ENCODE peak calls at places on chromosome 5, in four cellular contexts. M is HEK293T, N is left lung, S is astrocyte of the spinal cord. V is an unnamed sample.

GRCh38 chr5:59571077-59571476 is 322.4 kb downstream of the PDE4D start:
- DNase-seq in S (no peak), M (no peak), N (no peak), V (no peak)

GRCh38 chr5:137148128-137148527 is 351.0 kb downstream of the SPOCK1 start:
- DNase-seq in N (no peak), S (peak; percentile 22), M (no peak), V (no peak)

GRCh38 chr5:64973226-64973625 is 204.5 kb downstream of the CWC27 start:
- DNase-seq in S (no peak), N (no peak), M (no peak), V (no peak)

GRCh38 chr5:20248102-20248501 is 260.1 kb upstream of the CDH18 start:
- DNase-seq in S (no peak), M (no peak), N (no peak), V (no peak)

GRCh38 chr5:68456756-68457217 is 241.2 kb downstream of the PIK3R1 start:
- DNase-seq in N (no peak), S (peak; percentile 59), M (peak; percentile 29), V (peak; percentile 70)

GRCh38 chr5:172149073-172149472 is 39.0 kb downstream of the STK10 start:
- DNase-seq in N (no peak), M (no peak), S (peak; percentile 56), V (peak; percentile 44)

GRCh38 chr5:135400866-135401265 is 1.8 kb upstream of the MACROH2A1 start:
- DNase-seq in M (no peak), S (no peak), N (no peak), V (no peak)

GRCh38 chr5:24320633-24321032 is 324.1 kb downstream of the CDH10 start:
- DNase-seq in S (no peak), M (no peak), N (no peak), V (no peak)

GRCh38 chr5:124736111-124736813 is 10.2 kb downstream of the ZNF608 start:
- DNase-seq in N (no peak), M (no peak), S (peak; percentile 90), V (peak; percentile 32)

GRCh38 chr5:68033961-68034581 is 181.5 kb upstream of the PIK3R1 start:
- DNase-seq in M (no peak), S (peak; percentile 56), N (peak; percentile 61), V (peak; percentile 21)

GRCh38 chr5:172712610-172713009 is 58.4 kb downstream of the DUSP1 start:
- DNase-seq in N (no peak), S (no peak), M (no peak), V (no peak)

GRCh38 chr5:179679014-179679674 is 1.7 kb downstream of the CBY3 start:
- DNase-seq in M (peak; percentile 16), N (peak; percentile 84), S (peak; percentile 60), V (peak; percentile 88)

GRCh38 chr5:126912607-126913006 is 117.8 kb downstream of the MARCHF3 start:
- DNase-seq in N (no peak), M (no peak), S (peak; percentile 19), V (no peak)

GRCh38 chr5:155282503-155283107 is 269.1 kb downstream of the KIF4B start:
- DNase-seq in S (no peak), N (no peak), M (no peak), V (no peak)

GRCh38 chr5:93219641-93220145 is 361.3 kb downstream of the NR2F1-AS1 start:
- DNase-seq in M (no peak), S (no peak), N (no peak), V (no peak)

GRCh38 chr5:90344693-90345092 is 64.9 kb downstream of the CETN3 start:
- DNase-seq in S (no peak), N (no peak), M (no peak), V (no peak)

GRCh38 chr5:94367900-94368299 is 250.5 kb downstream of the KIAA0825 start:
- DNase-seq in S (no peak), N (no peak), M (no peak), V (no peak)

GRCh38 chr5:79990205-79990597 is 861 bp downstream of the MTX3 start:
- DNase-seq in M (no peak), N (no peak), S (no peak), V (no peak)

GRCh38 chr5:50325237-50325832 is 115.8 kb downstream of the EMB start:
- DNase-seq in N (no peak), S (peak; percentile 26), M (peak; percentile 11), V (peak; percentile 43)

GRCh38 chr5:24059716-24060115 is 552.3 kb downstream of the PRDM9 start:
- DNase-seq in S (no peak), M (no peak), N (no peak), V (no peak)

GRCh38 chr5:153905214-153905613 is 133.5 kb downstream of the FAM114A2 start:
- DNase-seq in N (no peak), M (no peak), S (no peak), V (no peak)

GRCh38 chr5:59711316-59711715 is 182.2 kb downstream of the PDE4D start:
- DNase-seq in M (no peak), N (no peak), S (no peak), V (no peak)

GRCh38 chr5:139648205-139649081 is at the start of gene CXXC5:
- DNase-seq in S (peak; percentile 92), N (peak; percentile 89), M (peak; percentile 83), V (peak; percentile 92)

GRCh38 chr5:17151686-17152085 is 65.7 kb upstream of the BASP1 start:
- DNase-seq in S (peak; percentile 37), M (no peak), N (no peak), V (no peak)

GRCh38 chr5:126055348-126055729 is 367.9 kb upstream of the GRAMD2B start:
- DNase-seq in N (no peak), M (peak; percentile 22), S (no peak), V (no peak)

GRCh38 chr5:178205010-178205748 is 846 bp downstream of the HNRNPAB start:
- DNase-seq in N (peak; percentile 88), S (peak; percentile 70), M (peak; percentile 82), V (peak; percentile 66)

GRCh38 chr5:27137329-27137728 is 98.9 kb upstream of the CDH9 start:
- DNase-seq in N (no peak), M (no peak), S (no peak), V (no peak)

GRCh38 chr5:15834596-15835245 is 334.7 kb downstream of the FBXL7 start:
- DNase-seq in M (no peak), S (peak; percentile 84), N (no peak), V (peak; percentile 80)

GRCh38 chr5:10632110-10632903 is 68.4 kb downstream of the ANKRD33B start:
- DNase-seq in S (peak; percentile 66), N (no peak), M (no peak), V (no peak)

GRCh38 chr5:134638760-134639201 is 6.2 kb upstream of the SAR1B start:
- DNase-seq in M (no peak), S (no peak), N (no peak), V (no peak)

GRCh38 chr5:60382761-60383160 is 317.2 kb downstream of the DEPDC1B start:
- DNase-seq in N (no peak), S (peak; percentile 52), M (peak; percentile 14), V (peak; percentile 36)

GRCh38 chr5:60402161-60402785 is 297.7 kb downstream of the DEPDC1B start:
- DNase-seq in N (no peak), S (no peak), M (no peak), V (no peak)

GRCh38 chr5:42994285-42995151 is 45.6 kb downstream of the ANXA2R start:
- DNase-seq in S (peak; percentile 97), M (peak; percentile 75), N (peak; percentile 89), V (peak; percentile 98)

GRCh38 chr5:144207875-144208444 is 37.3 kb downstream of the KCTD16 start:
- DNase-seq in M (no peak), S (no peak), N (no peak), V (no peak)

GRCh38 chr5:151750121-151750520 is 8.3 kb downstream of the ATOX1 start:
- DNase-seq in S (no peak), M (no peak), N (no peak), V (no peak)

GRCh38 chr5:1467341-1468246 is 22.4 kb upstream of the SLC6A3 start:
- DNase-seq in N (peak; percentile 30), M (no peak), S (no peak), V (no peak)

GRCh38 chr5:141494761-141495455 is 6.0 kb downstream of the PCDHGC5 start:
- DNase-seq in N (no peak), M (no peak), S (peak; percentile 48), V (no peak)

GRCh38 chr5:103205991-103206700 is 52.4 kb upstream of the MACIR start:
- DNase-seq in M (no peak), S (no peak), N (no peak), V (no peak)

GRCh38 chr5:76270214-76270613 is 132.9 kb upstream of the IQGAP2 start:
- DNase-seq in N (no peak), S (no peak), M (no peak), V (no peak)